ENCODE peak calls at places on chromosome 22, in ten cellular contexts. J, V, K, C, I, H, L, Z, Q and M are unnamed samples.

GRCh38 chr22:21712751-21713427 is 22.7 kb downstream of the YPEL1 start:
- DNase-seq in J (peak), C (no peak), V (peak), I (no peak), Z (peak), L (no peak), K (peak), H (peak), Q (peak), M (peak)

GRCh38 chr22:21991309-21991596 is 8.7 kb upstream of the TOP3B start:
- DNase-seq in I (no peak), L (no peak), V (no peak), Z (no peak), C (no peak), K (no peak), J (no peak), Q (no peak), H (no peak), M (no peak)

GRCh38 chr22:35537252-35537651 is 3.4 kb upstream of the RASD2 start:
- DNase-seq in I (no peak), C (no peak), J (no peak), L (no peak), Q (no peak), V (no peak), H (no peak), Z (no peak), K (no peak), M (no peak)

GRCh38 chr22:29128891-29129643 is 56.2 kb downstream of the KREMEN1 start:
- DNase-seq in L (no peak), C (no peak), H (peak), V (no peak), Z (no peak), K (no peak), Q (no peak), J (no peak), I (no peak), M (no peak)

GRCh38 chr22:21741059-21741458 is 5.5 kb upstream of the YPEL1 start:
- DNase-seq in J (no peak), C (no peak), H (no peak), K (no peak), I (no peak), L (no peak), Z (no peak), V (no peak), Q (no peak), M (no peak)

GRCh38 chr22:36160499-36160942 is at the start of gene APOL3:
- DNase-seq in Z (no peak), H (peak), K (no peak), I (no peak), C (no peak), V (no peak), Q (peak), J (no peak), L (no peak), M (no peak)

GRCh38 chr22:41745968-41746367 is 46.7 kb downstream of the MEI1 start:
- DNase-seq in H (no peak), Z (no peak), V (no peak), I (no peak), C (no peak), J (no peak), Q (no peak), K (no peak), L (no peak), M (no peak)

GRCh38 chr22:36701166-36701713 is 2.3 kb downstream of the CACNG2 start:
- DNase-seq in L (no peak), V (no peak), K (no peak), J (no peak), H (no peak), C (no peak), I (no peak), Z (no peak), Q (no peak), M (no peak)

GRCh38 chr22:40748388-40748970 is 69.2 kb downstream of the MCHR1 start:
- DNase-seq in I (no peak), Q (no peak), J (no peak), L (no peak), V (no peak), K (no peak), Z (no peak), C (no peak), H (peak), M (no peak)

GRCh38 chr22:46602025-46602424 is 18.2 kb upstream of the GRAMD4 start:
- DNase-seq in K (no peak), J (no peak), Q (no peak), I (no peak), Z (no peak), V (no peak), C (no peak), H (no peak), L (no peak), M (no peak)

GRCh38 chr22:19429950-19430889 is 1.3 kb downstream of the HIRA start:
- DNase-seq in K (no peak), V (peak), I (no peak), Q (peak), L (no peak), Z (no peak), J (peak), H (peak), C (peak), M (no peak)

GRCh38 chr22:30262917-30263741 is 3.5 kb downstream of the OSM start:
- DNase-seq in I (peak), K (peak), Z (peak), L (peak), H (peak), Q (peak), V (no peak), C (no peak), J (peak), M (no peak)

GRCh38 chr22:43843783-43844530 is 18.4 kb downstream of the SULT4A1 start:
- DNase-seq in Q (no peak), C (no peak), J (no peak), H (no peak), K (no peak), V (no peak), I (no peak), L (no peak), Z (no peak), M (no peak)

GRCh38 chr22:19516378-19517170 is 7.6 kb downstream of the CLDN5 start:
- DNase-seq in Q (no peak), J (no peak), C (no peak), V (no peak), L (no peak), H (no peak), Z (no peak), K (no peak), I (no peak), M (no peak)

GRCh38 chr22:49996532-49997220 is 15.9 kb downstream of the IL17REL start:
- DNase-seq in H (no peak), I (no peak), C (no peak), K (no peak), J (no peak), L (no peak), Z (no peak), V (no peak), Q (no peak), M (peak)

GRCh38 chr22:24875862-24876506 is 70.0 kb downstream of the SGSM1 start:
- DNase-seq in Q (no peak), L (peak), J (peak), Z (no peak), V (no peak), H (peak), C (no peak), K (no peak), I (no peak), M (no peak)

GRCh38 chr22:37533995-37534394 is 14.8 kb upstream of the CARD10 start:
- DNase-seq in J (no peak), C (no peak), Z (no peak), I (no peak), Q (peak), L (no peak), K (no peak), H (no peak), V (no peak), M (no peak)

GRCh38 chr22:17920145-17920605 is 104.2 kb downstream of the MICAL3 start:
- DNase-seq in H (peak), I (no peak), V (no peak), L (no peak), C (no peak), K (no peak), Z (no peak), Q (no peak), J (peak), M (no peak)

GRCh38 chr22:32473388-32473952 is 1.1 kb upstream of the FBXO7 start:
- DNase-seq in C (peak), K (peak), Z (no peak), I (no peak), J (peak), H (peak), Q (peak), L (peak), V (peak), M (no peak)

GRCh38 chr22:41541484-41541883 is 2.8 kb downstream of the POLR3H start:
- DNase-seq in Q (no peak), K (no peak), H (no peak), C (no peak), V (no peak), I (no peak), J (no peak), L (no peak), Z (no peak), M (no peak)

GRCh38 chr22:40635008-40635939 is 1.2 kb downstream of the MRTFA start:
- DNase-seq in L (no peak), J (no peak), I (no peak), Q (peak), H (peak), V (no peak), Z (no peak), K (no peak), C (no peak), M (no peak)

GRCh38 chr22:19571995-19572394 is 47.8 kb upstream of the CLDN5 start:
- DNase-seq in K (no peak), I (no peak), Z (no peak), Q (no peak), J (no peak), V (no peak), L (no peak), H (no peak), C (no peak), M (no peak)

GRCh38 chr22:47310601-47311000 is 548.2 kb downstream of the TBC1D22A start:
- DNase-seq in I (no peak), V (no peak), J (no peak), L (no peak), C (no peak), Z (no peak), Q (peak), H (peak), K (no peak), M (no peak)

GRCh38 chr22:23270212-23270733 is 90.0 kb downstream of the BCR start:
- DNase-seq in C (no peak), K (no peak), Z (no peak), L (no peak), J (peak), I (no peak), V (no peak), H (no peak), Q (no peak), M (no peak)

GRCh38 chr22:43465291-43466015 is 53.6 kb downstream of the MPPED1 start:
- DNase-seq in J (no peak), K (no peak), Q (no peak), V (no peak), Z (no peak), C (no peak), H (no peak), L (no peak), I (no peak), M (no peak)

GRCh38 chr22:24370426-24370825 is 57.0 kb upstream of the ADORA2A start:
- DNase-seq in K (no peak), V (no peak), H (no peak), J (no peak), I (no peak), C (no peak), Q (no peak), L (no peak), Z (no peak), M (no peak)

GRCh38 chr22:45970709-45971388 is 6.1 kb downstream of the WNT7B start:
- DNase-seq in Z (no peak), L (no peak), Q (peak), J (no peak), V (no peak), I (no peak), H (no peak), C (no peak), K (no peak), M (no peak)

GRCh38 chr22:18113680-18114394 is 3.2 kb downstream of the TUBA8 start:
- DNase-seq in C (no peak), K (no peak), H (no peak), Z (no peak), I (no peak), J (no peak), V (no peak), L (no peak), Q (no peak), M (no peak)

GRCh38 chr22:50102946-50103345 is 13.1 kb downstream of the MOV10L1 start:
- DNase-seq in V (no peak), Q (no peak), I (no peak), Z (no peak), C (no peak), J (peak), H (peak), K (no peak), L (peak), M (no peak)